ENCODE peak calls at places on chromosomes 3 and 15, in ten cellular contexts. V is GM23248; Z is naive thymus-derived CD4-positive, alpha-beta T cell; T is left lung; Q is hepatocyte; F is PC-9; D is HepG2; B is right cardiac atrium; R is GM23338; S is uterus. X is an unnamed sample.

GRCh38 chr15:88223099-88223498 is 33.4 kb downstream of the NTRK3 start:
- DNase-seq in V (no peak), Z (no peak), T (no peak), Q (no peak), F (no peak), D (no peak), B (no peak), R (no peak), S (no peak), X (no peak)

GRCh38 chr3:52444860-52445793 is at the start of gene SEMA3G:
- DNase-seq in V (peak; percentile 88), Z (peak; percentile 52), T (peak; percentile 79), Q (peak; percentile 86), F (peak; percentile 48), D (peak; percentile 76), B (peak; percentile 89), R (peak; percentile 93), S (no peak), X (peak; percentile 82)

GRCh38 chr3:57959407-57960173 is 48.6 kb upstream of the FLNB start:
- DNase-seq in V (peak; percentile 67), Z (no peak), T (no peak), Q (peak; percentile 41), F (peak; percentile 36), D (no peak), B (no peak), R (peak; percentile 62), S (peak; percentile 85), X (peak; percentile 72)

GRCh38 chr3:127455541-127456450 is 134.7 kb downstream of the TPRA1 start:
- DNase-seq in V (peak; percentile 79), Z (peak; percentile 42), T (peak; percentile 55), Q (peak; percentile 87), F (no peak), D (peak; percentile 41), B (peak; percentile 89), R (peak; percentile 90), S (no peak), X (peak; percentile 84)

GRCh38 chr3:42497009-42497731 is 5.3 kb upstream of the VIPR1 start:
- DNase-seq in V (no peak), Z (no peak), T (peak; percentile 30), Q (peak; percentile 62), F (peak; percentile 95), D (peak; percentile 40), B (no peak), R (peak; percentile 93), S (peak; percentile 1), X (no peak)

GRCh38 chr3:14461748-14462324 is 59.4 kb downstream of the SLC6A6 start:
- DNase-seq in V (peak; percentile 80), Z (no peak), T (no peak), Q (peak; percentile 72), F (no peak), D (peak; percentile 50), B (peak; percentile 82), R (peak; percentile 68), S (no peak), X (peak; percentile 68)

GRCh38 chr3:71495708-71496472 is 87.6 kb downstream of the FOXP1 start:
- DNase-seq in V (peak; percentile 96), Z (no peak), T (no peak), Q (peak; percentile 65), F (peak; percentile 68), D (peak; percentile 5), B (no peak), R (peak; percentile 75), S (peak; percentile 47), X (no peak)

GRCh38 chr3:160748226-160748625 is 7.8 kb upstream of the PPM1L start:
- DNase-seq in V (no peak), Z (no peak), T (no peak), Q (no peak), F (no peak), D (no peak), B (peak; percentile 34), R (no peak), S (no peak), X (peak; percentile 45)

GRCh38 chr3:29683306-29683993 is 402.6 kb downstream of the RBMS3 start:
- DNase-seq in V (peak; percentile 67), Z (no peak), T (no peak), Q (peak; percentile 44), F (no peak), D (no peak), B (no peak), R (no peak), S (no peak), X (peak; percentile 53)

GRCh38 chr3:71444028-71444860 is 139.3 kb downstream of the FOXP1 start:
- DNase-seq in V (peak; percentile 72), Z (peak; percentile 57), T (peak; percentile 69), Q (no peak), F (no peak), D (no peak), B (peak; percentile 65), R (no peak), S (no peak), X (peak; percentile 43)

GRCh38 chr3:191350389-191351090 is 20.2 kb upstream of the UTS2B start:
- DNase-seq in V (no peak), Z (no peak), T (no peak), Q (no peak), F (no peak), D (no peak), B (no peak), R (no peak), S (no peak), X (no peak)

GRCh38 chr15:26449296-26449695 is 323.6 kb downstream of the GABRB3 start:
- DNase-seq in V (peak; percentile 1), Z (no peak), T (no peak), Q (no peak), F (no peak), D (no peak), B (no peak), R (peak; percentile 77), S (no peak), X (no peak)

GRCh38 chr3:46960801-46961200 is 15.7 kb downstream of the CCDC12 start:
- DNase-seq in V (no peak), Z (no peak), T (no peak), Q (no peak), F (no peak), D (no peak), B (no peak), R (no peak), S (no peak), X (no peak)
- H3K4me1 ChIP-seq in V (peaks cover 22% of the 10 kb centered on the region), Z (peaks cover 40% of the 10 kb centered on the region), T (peaks cover 80% of the 10 kb centered on the region), Q (peaks cover 65% of the 10 kb centered on the region), F (peaks cover 43% of the 10 kb centered on the region), D (peaks cover 83% of the 10 kb centered on the region), B (peaks cover 36% of the 10 kb centered on the region), R (peaks cover 16% of the 10 kb centered on the region), S (no peaks in the 10 kb centered on the region), X (peaks cover 38% of the 10 kb centered on the region)

GRCh38 chr3:69086133-69086722 is 1.5 kb downstream of the ARL6IP5 start:
- DNase-seq in V (peak; percentile 94), Z (no peak), T (peak; percentile 90), Q (peak; percentile 82), F (peak; percentile 87), D (peak; percentile 41), B (peak; percentile 92), R (no peak), S (peak; percentile 91), X (peak; percentile 87)

GRCh38 chr3:69088033-69088432 is 3.3 kb downstream of the ARL6IP5 start:
- DNase-seq in V (peak; percentile 77), Z (no peak), T (no peak), Q (no peak), F (peak; percentile 40), D (no peak), B (no peak), R (no peak), S (no peak), X (no peak)

GRCh38 chr3:69084668-69085542 is at the start of gene ARL6IP5:
- DNase-seq in V (peak; percentile 94), Z (peak; percentile 71), T (peak; percentile 96), Q (peak; percentile 94), F (peak; percentile 74), D (peak; percentile 78), B (peak; percentile 97), R (peak; percentile 95), S (peak; percentile 92), X (peak; percentile 97)

GRCh38 chr3:69085543-69086132 is 901 bp downstream of the ARL6IP5 start:
- DNase-seq in V (peak; percentile 64), Z (no peak), T (no peak), Q (peak; percentile 25), F (no peak), D (no peak), B (no peak), R (no peak), S (peak; percentile 30), X (peak; percentile 57)

DNA sequence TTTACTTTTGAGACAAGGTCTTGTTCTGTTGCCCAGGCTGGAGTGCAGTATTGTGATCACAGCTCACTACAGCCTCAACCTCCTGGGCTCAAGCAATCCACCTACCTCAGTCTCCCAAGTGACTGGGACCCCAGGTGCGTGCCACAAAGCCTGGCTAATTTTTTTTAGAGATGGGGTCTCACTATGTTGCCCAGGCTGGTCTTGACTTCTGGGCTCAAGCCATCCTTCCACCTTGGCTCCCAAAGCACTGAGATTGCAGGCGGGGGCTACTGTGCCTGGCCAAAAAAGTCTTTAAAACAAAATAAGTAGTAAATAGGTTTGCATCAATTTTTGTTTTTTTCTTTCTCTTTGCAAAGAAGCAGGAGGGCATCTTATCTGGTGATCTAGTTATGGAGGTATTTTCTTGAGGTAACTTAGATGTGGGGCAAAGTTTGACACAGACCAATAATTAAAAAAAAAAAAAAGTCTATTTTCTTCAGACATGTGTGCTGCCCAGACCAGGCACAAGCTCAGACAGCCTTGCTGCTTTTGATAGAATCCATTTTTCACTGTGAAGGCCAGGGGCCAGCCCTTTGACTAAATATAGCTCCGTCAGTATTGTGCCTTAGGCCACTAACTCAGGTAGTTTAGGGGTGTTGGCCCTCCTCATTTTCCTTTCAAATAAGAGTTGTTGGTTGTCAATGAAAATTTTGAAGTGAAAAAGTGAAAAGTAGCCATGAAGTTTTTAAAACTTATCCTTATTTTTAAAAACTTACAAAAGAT is 2.5 kb downstream of the ARL6IP5 start:
- DNase-seq in V (no peak), Z (no peak), T (no peak), Q (no peak), F (peak; percentile 37), D (no peak), B (no peak), R (no peak), S (no peak), X (no peak)
- H3K27me3 ChIP-seq in V (no peaks in the 10 kb centered on the region), Z (no peaks in the 10 kb centered on the region), T (no peaks in the 10 kb centered on the region), Q (no peaks in the 10 kb centered on the region), F (no peaks in the 10 kb centered on the region), D (no peaks in the 10 kb centered on the region), B (no peaks in the 10 kb centered on the region), R (no peaks in the 10 kb centered on the region), S (no peaks in the 10 kb centered on the region), X (no peaks in the 10 kb centered on the region)

GRCh38 chr15:55698653-55699052 is 44.3 kb downstream of the PRTG start:
- DNase-seq in V (no peak), Z (no peak), T (no peak), Q (no peak), F (no peak), D (no peak), B (no peak), R (no peak), S (no peak), X (no peak)
- H3K4me1 ChIP-seq in V (no peaks in the 10 kb centered on the region), Z (no peaks in the 10 kb centered on the region), T (no peaks in the 10 kb centered on the region), Q (peaks cover 10% of the 10 kb centered on the region), F (peaks cover 1% of the 10 kb centered on the region), D (no peaks in the 10 kb centered on the region), B (no peaks in the 10 kb centered on the region), R (peaks cover 23% of the 10 kb centered on the region), S (no peaks in the 10 kb centered on the region), X (no peaks in the 10 kb centered on the region)

DNA sequence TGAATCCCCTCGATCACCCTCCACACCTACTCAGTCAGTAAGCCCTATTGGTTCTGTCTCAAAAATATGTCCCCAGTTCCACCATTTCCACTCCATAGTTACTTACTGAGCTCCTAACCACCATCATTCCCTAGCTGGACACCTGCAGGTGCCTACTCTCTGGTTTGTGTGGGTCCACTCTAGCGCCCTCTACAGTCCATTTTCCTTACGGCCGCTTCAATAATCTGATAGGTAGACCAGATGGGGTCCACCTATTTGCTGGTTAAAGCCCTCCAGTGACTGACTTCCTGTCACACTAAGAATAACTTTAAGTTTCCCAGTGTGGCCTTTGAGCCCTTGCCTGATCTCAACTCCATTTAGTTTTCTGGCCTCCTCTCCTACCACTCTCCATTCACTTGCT is 5.0 kb downstream of the GXYLT2 start:
- DNase-seq in V (no peak), Z (no peak), T (no peak), Q (no peak), F (no peak), D (peak; percentile 33), B (no peak), R (peak; percentile 90), S (no peak), X (peak; percentile 46)
- H3K27me3 ChIP-seq in V (no peaks in the 10 kb centered on the region), Z (no peaks in the 10 kb centered on the region), T (peaks cover 18% of the 10 kb centered on the region), Q (no peaks in the 10 kb centered on the region), F (no peaks in the 10 kb centered on the region), D (no peaks in the 10 kb centered on the region), B (no peaks in the 10 kb centered on the region), R (peaks cover 28% of the 10 kb centered on the region), S (no peaks in the 10 kb centered on the region), X (no peaks in the 10 kb centered on the region)

X was measured in testis.